ENCODE peak calls at places on chromosomes 16 and 17, in ten cellular contexts. V is endothelial cell; D is lung; F is spleen; U is fibroblast of villous mesenchyme; Z is tibial nerve; O is neural crest cell; H is CD8-positive, alpha-beta T cell; J is glutamatergic neuron; B is gastrocnemius medialis. T is an unnamed sample.

GRCh38 chr16:24729967-24730815 is 740 bp downstream of the TNRC6A start:
- DNase-seq in V (peak), D (no peak), F (no peak), U (peak), Z (no peak), O (peak), H (peak), J (peak), B (no peak), T (no peak)

GRCh38 chr17:9104370-9105041 is 83.2 kb downstream of the NTN1 start:
- DNase-seq in V (no peak), D (no peak), F (no peak), U (no peak), Z (no peak), O (no peak), H (no peak), J (no peak), B (no peak), T (no peak)

GRCh38 chr16:79083879-79084278 is 516.7 kb downstream of the MAF start:
- DNase-seq in V (no peak), D (no peak), F (no peak), U (no peak), Z (no peak), O (no peak), H (no peak), J (no peak), B (no peak), T (no peak)

GRCh38 chr17:20315821-20316220 is 151.5 kb downstream of the LGALS9B start:
- DNase-seq in V (no peak), D (no peak), F (no peak), U (no peak), Z (no peak), O (no peak), H (no peak), J (no peak), B (no peak), T (no peak)

GRCh38 chr16:20903889-20904506 is 3.4 kb downstream of the LYRM1 start:
- DNase-seq in V (no peak), D (no peak), F (no peak), U (no peak), Z (no peak), O (no peak), H (no peak), J (no peak), B (no peak), T (no peak)

GRCh38 chr16:87556941-87557459 is 45.3 kb upstream of the JPH3 start:
- DNase-seq in V (no peak), D (peak), F (peak), U (peak), Z (no peak), O (no peak), H (no peak), J (no peak), B (peak), T (peak)

GRCh38 chr16:67170168-67170947 is at the start of gene NOL3:
- DNase-seq in V (no peak), D (peak), F (peak), U (peak), Z (peak), O (peak), H (no peak), J (peak), B (peak), T (peak)

GRCh38 chr17:12180644-12181261 is 160.1 kb downstream of the MAP2K4 start:
- DNase-seq in V (peak), D (no peak), F (no peak), U (peak), Z (no peak), O (peak), H (no peak), J (no peak), B (no peak), T (peak)

GRCh38 chr17:58271532-58271931 is 9.2 kb downstream of the MPO start:
- DNase-seq in V (no peak), D (no peak), F (peak), U (no peak), Z (no peak), O (no peak), H (no peak), J (no peak), B (no peak), T (no peak)

GRCh38 chr16:48047273-48047672 is 108.5 kb downstream of the ABCC12 start:
- DNase-seq in V (no peak), D (no peak), F (no peak), U (no peak), Z (no peak), O (no peak), H (no peak), J (no peak), B (no peak), T (no peak)

GRCh38 chr16:48044117-48044516 is 111.7 kb downstream of the ABCC12 start:
- DNase-seq in V (no peak), D (no peak), F (no peak), U (no peak), Z (no peak), O (no peak), H (no peak), J (no peak), B (no peak), T (no peak)

GRCh38 chr16:48047755-48048154 is 108.0 kb downstream of the ABCC12 start:
- DNase-seq in V (peak), D (no peak), F (no peak), U (no peak), Z (no peak), O (no peak), H (no peak), J (no peak), B (no peak), T (no peak)

GRCh38 chr16:48041861-48042435 is 113.8 kb downstream of the ABCC12 start:
- DNase-seq in V (peak), D (no peak), F (no peak), U (no peak), Z (no peak), O (no peak), H (no peak), J (no peak), B (no peak), T (peak)
- TF ChIP-seq CTCF in V (peak), D (no peak), F (no peak), U (no peak), Z (no peak), O (peak), H (no peak), J (no peak), B (no peak), T (peak)

GRCh38 chr17:69912819-69913218 is 162.2 kb upstream of the KCNJ16 start:
- DNase-seq in V (no peak), D (no peak), F (no peak), U (no peak), Z (no peak), O (no peak), H (no peak), J (no peak), B (no peak), T (no peak)

GRCh38 chr17:69909389-69909788 is 165.6 kb upstream of the KCNJ16 start:
- DNase-seq in V (no peak), D (no peak), F (no peak), U (no peak), Z (no peak), O (no peak), H (no peak), J (no peak), B (no peak), T (no peak)

GRCh38 chr17:69916761-69917160 is 158.3 kb upstream of the KCNJ16 start:
- DNase-seq in V (no peak), D (no peak), F (no peak), U (no peak), Z (no peak), O (no peak), H (no peak), J (no peak), B (no peak), T (no peak)

GRCh38 chr17:69908599-69909368 is 166.2 kb upstream of the KCNJ16 start:
- DNase-seq in V (no peak), D (no peak), F (no peak), U (no peak), Z (no peak), O (no peak), H (no peak), J (no peak), B (no peak), T (no peak)

GRCh38 chr17:69913241-69914015 is 161.6 kb upstream of the KCNJ16 start:
- DNase-seq in V (no peak), D (no peak), F (no peak), U (no peak), Z (no peak), O (no peak), H (no peak), J (no peak), B (no peak), T (no peak)
- TF ChIP-seq CTCF in V (no peak), D (no peak), F (no peak), U (no peak), Z (peak), O (no peak), H (no peak), J (no peak), B (no peak), T (no peak)

DNA sequence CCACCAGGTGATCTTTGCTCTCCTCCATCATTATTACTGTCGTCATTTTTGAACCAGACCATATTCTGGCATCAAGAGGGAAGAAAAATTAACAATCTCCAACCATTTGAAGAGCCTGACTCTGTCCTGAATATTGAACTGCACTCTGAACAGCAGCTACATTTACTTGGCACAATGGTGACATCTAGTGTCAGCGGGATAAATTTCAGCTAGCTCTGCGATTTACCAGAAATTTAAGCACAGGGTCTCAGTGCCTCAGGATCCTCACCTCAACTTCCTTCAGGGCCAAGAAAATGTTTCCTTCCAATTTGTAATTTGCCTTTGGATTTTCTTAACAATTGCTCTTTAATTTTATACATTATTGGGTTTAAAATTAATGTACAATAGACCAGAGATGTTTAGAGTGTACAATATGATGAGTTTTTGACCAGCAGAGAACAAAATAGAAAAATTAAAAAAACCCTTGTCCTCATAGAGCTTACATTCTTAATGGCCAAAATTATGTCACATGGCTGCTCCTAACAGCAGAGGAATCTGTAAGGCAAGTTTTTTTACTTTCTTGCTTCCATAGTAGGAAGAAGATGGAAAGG is 10.7 kb upstream of the ZNF19 start:
- DNase-seq in V (peak), D (no peak), F (no peak), U (peak), Z (no peak), O (peak), H (peak), J (peak), B (no peak), T (peak)
- TF ChIP-seq CTCF in V (peak), D (peak), F (peak), U (peak), Z (peak), O (peak), H (peak), J (peak), B (peak), T (peak)

DNA sequence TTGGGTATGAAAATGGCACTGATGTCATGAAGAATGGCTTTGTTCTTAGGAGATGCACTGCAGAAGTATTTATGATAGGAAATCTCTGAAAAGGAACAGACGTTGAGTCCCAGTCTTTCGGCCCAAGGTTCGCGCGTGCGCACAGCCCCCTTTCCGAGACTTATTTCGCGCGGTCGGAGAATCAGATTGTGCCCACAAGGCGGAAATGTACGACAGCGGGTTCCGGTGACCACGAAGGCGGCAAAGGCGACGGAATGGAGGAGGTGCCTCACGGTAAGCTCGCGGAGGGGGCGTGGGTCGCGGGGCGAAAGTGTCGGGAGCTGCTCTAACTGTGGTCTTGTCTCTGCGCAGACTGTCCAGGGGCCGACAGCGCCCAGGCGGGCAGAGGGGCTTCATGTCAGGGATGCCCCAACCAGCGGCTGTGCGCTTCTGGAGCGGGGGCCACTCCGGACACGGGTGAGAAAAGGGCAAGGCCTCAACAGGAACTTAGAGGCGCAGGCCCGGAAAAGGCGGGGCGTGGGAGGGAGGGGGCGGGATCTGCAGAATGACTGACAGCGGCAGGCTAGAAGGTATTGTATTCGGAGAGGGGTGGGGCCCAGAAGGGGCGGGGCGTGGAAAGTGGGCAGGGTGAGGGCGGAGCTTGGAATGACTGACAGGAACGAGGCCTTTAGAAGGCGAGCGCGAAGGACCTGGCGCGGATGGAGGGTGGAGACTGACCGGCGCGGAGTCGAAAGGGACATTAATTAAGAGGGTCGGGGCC is at the start of gene NUBP1:
- DNase-seq in V (peak), D (peak), F (peak), U (peak), Z (peak), O (peak), H (peak), J (peak), B (peak), T (peak)
- TF ChIP-seq CTCF in V (no peak), D (no peak), F (no peak), U (no peak), Z (no peak), O (no peak), H (no peak), J (no peak), B (no peak), T (no peak)

GRCh38 chr17:75843577-75844529 is at the start of gene UNC13D:
- DNase-seq in V (no peak), D (peak), F (peak), U (peak), Z (no peak), O (no peak), H (peak), J (peak), B (peak), T (no peak)

GRCh38 chr17:75844530-75845057 is 390 bp upstream of the UNC13D start:
- DNase-seq in V (no peak), D (peak), F (peak), U (no peak), Z (no peak), O (no peak), H (no peak), J (peak), B (peak), T (no peak)

GRCh38 chr17:75845058-75845711 is 981 bp upstream of the UNC13D start:
- DNase-seq in V (peak), D (peak), F (peak), U (peak), Z (peak), O (peak), H (peak), J (peak), B (peak), T (peak)

GRCh38 chr17:75842411-75842810 is 1.8 kb downstream of the UNC13D start:
- DNase-seq in V (no peak), D (no peak), F (peak), U (no peak), Z (no peak), O (no peak), H (no peak), J (no peak), B (no peak), T (no peak)

DNA sequence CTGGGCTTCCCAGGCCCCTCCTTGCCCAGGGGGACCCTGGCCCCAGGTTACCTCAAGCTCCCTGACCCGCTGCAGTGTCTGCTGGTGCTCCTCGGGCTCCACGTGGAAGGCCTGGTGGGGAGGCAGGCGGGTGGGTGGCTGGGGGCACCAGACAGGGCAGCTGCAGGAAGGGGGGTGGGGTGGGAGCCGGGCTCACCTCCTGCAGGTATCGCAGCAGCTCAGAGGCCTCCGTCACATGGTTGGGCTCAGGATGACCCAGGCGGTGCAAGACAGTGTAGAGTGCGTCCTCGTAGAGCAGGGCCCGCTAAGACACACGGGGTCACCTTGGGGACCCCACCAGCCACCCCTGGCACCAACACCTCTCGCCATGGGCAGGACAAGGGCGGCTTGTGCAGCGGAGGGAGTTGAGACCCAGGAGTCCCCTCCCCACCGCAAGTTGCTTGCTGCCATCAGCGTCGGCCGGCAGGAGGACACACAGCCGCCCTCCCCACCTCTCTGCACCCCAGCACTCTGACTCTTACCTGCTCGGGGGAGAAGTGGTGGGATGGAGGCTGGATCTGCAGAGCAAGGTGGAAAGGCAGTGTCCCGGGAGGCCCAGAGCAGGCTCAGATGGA is 1.1 kb downstream of the UNC13D start:
- DNase-seq in V (no peak), D (no peak), F (peak), U (no peak), Z (no peak), O (no peak), H (no peak), J (peak), B (no peak), T (no peak)
- TF ChIP-seq CTCF in V (no peak), D (no peak), F (peak), U (no peak), Z (no peak), O (no peak), H (peak), J (no peak), B (no peak), T (no peak)